ENCODE peak calls at places on chromosomes 3 and 15, in six cellular contexts. One of them, this sample, is unnamed.

GRCh38 chr3:12613250-12613649 is 50.7 kb downstream of the RAF1 start:
- DNase-seq in esophagus muscularis mucosa: no peak
- DNase-seq in A549: no peak
- DNase-seq in uterus: no peak
- DNase-seq in heart left ventricle: no peak
- DNase-seq in spleen: no peak
- DNase-seq in this sample: no peak

GRCh38 chr15:78879517-78880241 is 7.0 kb downstream of the MORF4L1 start:
- DNase-seq in A549: no peak
- DNase-seq in uterus: no peak
- DNase-seq in heart left ventricle: no peak
- DNase-seq in spleen: no peak
- DNase-seq in esophagus muscularis mucosa: no peak
- DNase-seq in this sample: no peak

GRCh38 chr3:53579636-53580035 is 85.2 kb downstream of the CACNA1D start:
- DNase-seq in spleen: no peak
- DNase-seq in esophagus muscularis mucosa: peak
- DNase-seq in A549: no peak
- DNase-seq in uterus: no peak
- DNase-seq in heart left ventricle: no peak
- DNase-seq in this sample: no peak

GRCh38 chr15:99017322-99017701 is 9.7 kb upstream of the PGPEP1L start:
- DNase-seq in esophagus muscularis mucosa: peak
- DNase-seq in uterus: no peak
- DNase-seq in heart left ventricle: no peak
- DNase-seq in spleen: no peak
- DNase-seq in A549: no peak
- DNase-seq in this sample: no peak

GRCh38 chr3:185825639-185826481 is 1.0 kb upstream of the IGF2BP2 start:
- DNase-seq in uterus: peak
- DNase-seq in spleen: peak
- DNase-seq in esophagus muscularis mucosa: no peak
- DNase-seq in A549: peak
- DNase-seq in heart left ventricle: peak
- DNase-seq in this sample: peak

GRCh38 chr3:175526609-175527280 is 667.6 kb downstream of the NAALADL2 start:
- DNase-seq in uterus: no peak
- DNase-seq in A549: no peak
- DNase-seq in heart left ventricle: no peak
- DNase-seq in esophagus muscularis mucosa: no peak
- DNase-seq in spleen: no peak
- DNase-seq in this sample: no peak

GRCh38 chr3:118267588-118267987 is 767.1 kb downstream of the IGSF11 start:
- DNase-seq in uterus: no peak
- DNase-seq in esophagus muscularis mucosa: no peak
- DNase-seq in heart left ventricle: no peak
- DNase-seq in spleen: no peak
- DNase-seq in A549: no peak
- DNase-seq in this sample: no peak

GRCh38 chr3:120559228-120560061 is 36.7 kb upstream of the NDUFB4 start:
- DNase-seq in A549: no peak
- DNase-seq in spleen: peak
- DNase-seq in heart left ventricle: peak
- DNase-seq in esophagus muscularis mucosa: no peak
- DNase-seq in uterus: peak
- DNase-seq in this sample: peak

GRCh38 chr3:77546246-77546645 is 506.3 kb downstream of the ROBO2 start:
- DNase-seq in A549: no peak
- DNase-seq in esophagus muscularis mucosa: no peak
- DNase-seq in heart left ventricle: no peak
- DNase-seq in uterus: no peak
- DNase-seq in spleen: no peak
- DNase-seq in this sample: no peak

GRCh38 chr3:125129512-125129962 is 73.7 kb upstream of the HEG1 start:
- DNase-seq in spleen: no peak
- DNase-seq in A549: no peak
- DNase-seq in heart left ventricle: no peak
- DNase-seq in esophagus muscularis mucosa: peak
- DNase-seq in uterus: peak
- DNase-seq in this sample: peak

GRCh38 chr3:69407908-69408307 is 22.0 kb upstream of the FRMD4B start:
- DNase-seq in esophagus muscularis mucosa: no peak
- DNase-seq in A549: no peak
- DNase-seq in heart left ventricle: no peak
- DNase-seq in spleen: no peak
- DNase-seq in uterus: no peak
- DNase-seq in this sample: no peak

GRCh38 chr15:86876387-86876786 is 796.7 kb downstream of the AGBL1 start:
- DNase-seq in esophagus muscularis mucosa: no peak
- DNase-seq in spleen: no peak
- DNase-seq in heart left ventricle: no peak
- DNase-seq in uterus: no peak
- DNase-seq in A549: no peak
- DNase-seq in this sample: no peak

GRCh38 chr3:151460774-151461450 is at the start of gene IGSF10:
- DNase-seq in esophagus muscularis mucosa: no peak
- DNase-seq in A549: peak
- DNase-seq in spleen: peak
- DNase-seq in uterus: no peak
- DNase-seq in heart left ventricle: no peak
- DNase-seq in this sample: no peak

GRCh38 chr3:66986406-66986805 is 11.7 kb upstream of the KBTBD8 start:
- DNase-seq in heart left ventricle: no peak
- DNase-seq in uterus: no peak
- DNase-seq in spleen: no peak
- DNase-seq in A549: no peak
- DNase-seq in esophagus muscularis mucosa: no peak
- DNase-seq in this sample: no peak

GRCh38 chr15:27934782-27935181 is 164.3 kb downstream of the OCA2 start:
- DNase-seq in uterus: no peak
- DNase-seq in A549: no peak
- DNase-seq in esophagus muscularis mucosa: no peak
- DNase-seq in spleen: no peak
- DNase-seq in heart left ventricle: no peak
- DNase-seq in this sample: no peak

GRCh38 chr15:59539799-59540198 is 71.8 kb upstream of the GCNT3 start:
- DNase-seq in A549: no peak
- DNase-seq in heart left ventricle: no peak
- DNase-seq in spleen: no peak
- DNase-seq in uterus: no peak
- DNase-seq in esophagus muscularis mucosa: no peak
- DNase-seq in this sample: no peak

GRCh38 chr15:50009634-50010033 is 109.4 kb downstream of the ATP8B4 start:
- DNase-seq in uterus: no peak
- DNase-seq in spleen: no peak
- DNase-seq in heart left ventricle: no peak
- DNase-seq in A549: no peak
- DNase-seq in esophagus muscularis mucosa: no peak
- DNase-seq in this sample: no peak

GRCh38 chr15:67185621-67186225 is 68.7 kb downstream of the AAGAB start:
- DNase-seq in A549: no peak
- DNase-seq in heart left ventricle: no peak
- DNase-seq in spleen: no peak
- DNase-seq in uterus: no peak
- DNase-seq in esophagus muscularis mucosa: no peak
- DNase-seq in this sample: no peak

GRCh38 chr15:67181221-67181639 is 73.2 kb downstream of the AAGAB start:
- DNase-seq in A549: no peak
- DNase-seq in spleen: no peak
- DNase-seq in uterus: no peak
- DNase-seq in heart left ventricle: no peak
- DNase-seq in esophagus muscularis mucosa: no peak
- DNase-seq in this sample: no peak

GRCh38 chr15:67184208-67184925 is 70.1 kb downstream of the AAGAB start:
- DNase-seq in esophagus muscularis mucosa: no peak
- DNase-seq in spleen: peak
- DNase-seq in uterus: no peak
- DNase-seq in A549: no peak
- DNase-seq in heart left ventricle: no peak
- DNase-seq in this sample: no peak

GRCh38 chr15:67185051-67185450 is 69.4 kb downstream of the AAGAB start:
- DNase-seq in heart left ventricle: no peak
- DNase-seq in A549: no peak
- DNase-seq in esophagus muscularis mucosa: no peak
- DNase-seq in uterus: no peak
- DNase-seq in spleen: peak
- DNase-seq in this sample: no peak

GRCh38 chr15:67183443-67184169 is 70.9 kb downstream of the AAGAB start:
- DNase-seq in heart left ventricle: no peak
- DNase-seq in esophagus muscularis mucosa: no peak
- DNase-seq in spleen: no peak
- DNase-seq in uterus: peak
- DNase-seq in A549: no peak
- DNase-seq in this sample: no peak
- TF ChIP-seq POLR2A in heart left ventricle: no peak
- TF ChIP-seq POLR2A in esophagus muscularis mucosa: no peak
- TF ChIP-seq POLR2A in spleen: no peak
- TF ChIP-seq POLR2A in uterus: no peak
- TF ChIP-seq POLR2A in A549: no peak
- TF ChIP-seq POLR2A in this sample: no peak

GRCh38 chr15:64355559-64356442 is at the start of gene CSNK1G1:
- DNase-seq in A549: peak
- DNase-seq in uterus: peak
- DNase-seq in esophagus muscularis mucosa: peak
- DNase-seq in heart left ventricle: peak
- DNase-seq in spleen: peak
- DNase-seq in this sample: peak
- TF ChIP-seq POLR2A in A549: peak
- TF ChIP-seq POLR2A in uterus: no peak
- TF ChIP-seq POLR2A in esophagus muscularis mucosa: no peak
- TF ChIP-seq POLR2A in heart left ventricle: peak
- TF ChIP-seq POLR2A in spleen: peak
- TF ChIP-seq POLR2A in this sample: peak

GRCh38 chr15:75573643-75574384 is 5.3 kb downstream of the PTPN9 start:
- DNase-seq in spleen: no peak
- DNase-seq in heart left ventricle: no peak
- DNase-seq in esophagus muscularis mucosa: no peak
- DNase-seq in A549: no peak
- DNase-seq in uterus: no peak
- DNase-seq in this sample: no peak

GRCh38 chr15:75583689-75584088 is 4.6 kb upstream of the PTPN9 start:
- DNase-seq in heart left ventricle: peak
- DNase-seq in esophagus muscularis mucosa: no peak
- DNase-seq in spleen: no peak
- DNase-seq in uterus: peak
- DNase-seq in A549: no peak
- DNase-seq in this sample: no peak

GRCh38 chr15:75577401-75578205 is 1.5 kb downstream of the PTPN9 start:
- DNase-seq in spleen: no peak
- DNase-seq in uterus: no peak
- DNase-seq in esophagus muscularis mucosa: no peak
- DNase-seq in heart left ventricle: no peak
- DNase-seq in A549: no peak
- DNase-seq in this sample: no peak

GRCh38 chr15:75578948-75579908 is at the start of gene PTPN9:
- DNase-seq in A549: peak
- DNase-seq in esophagus muscularis mucosa: peak
- DNase-seq in uterus: peak
- DNase-seq in heart left ventricle: peak
- DNase-seq in spleen: peak
- DNase-seq in this sample: peak

GRCh38 chr15:75578206-75578947 is 738 bp downstream of the PTPN9 start:
- DNase-seq in spleen: peak
- DNase-seq in uterus: no peak
- DNase-seq in heart left ventricle: peak
- DNase-seq in esophagus muscularis mucosa: no peak
- DNase-seq in A549: no peak
- DNase-seq in this sample: peak
- TF ChIP-seq POLR2A in spleen: no peak
- TF ChIP-seq POLR2A in uterus: no peak
- TF ChIP-seq POLR2A in heart left ventricle: no peak
- TF ChIP-seq POLR2A in esophagus muscularis mucosa: no peak
- TF ChIP-seq POLR2A in A549: peak
- TF ChIP-seq POLR2A in this sample: peak

GRCh38 chr15:88388702-88389101 is 78.5 kb downstream of the MRPL46 start:
- DNase-seq in spleen: no peak
- DNase-seq in A549: peak
- DNase-seq in heart left ventricle: no peak
- DNase-seq in uterus: no peak
- DNase-seq in esophagus muscularis mucosa: no peak
- DNase-seq in this sample: no peak

GRCh38 chr15:88389120-88389519 is 78.1 kb downstream of the MRPL46 start:
- DNase-seq in A549: no peak
- DNase-seq in uterus: no peak
- DNase-seq in heart left ventricle: no peak
- DNase-seq in esophagus muscularis mucosa: no peak
- DNase-seq in spleen: no peak
- DNase-seq in this sample: no peak

GRCh38 chr15:88383354-88383753 is 83.8 kb downstream of the MRPL46 start:
- DNase-seq in heart left ventricle: peak
- DNase-seq in esophagus muscularis mucosa: no peak
- DNase-seq in uterus: no peak
- DNase-seq in spleen: no peak
- DNase-seq in A549: no peak
- DNase-seq in this sample: no peak

GRCh38 chr15:88382482-88382983 is 84.7 kb downstream of the MRPL46 start:
- DNase-seq in heart left ventricle: no peak
- DNase-seq in uterus: no peak
- DNase-seq in A549: peak
- DNase-seq in esophagus muscularis mucosa: no peak
- DNase-seq in spleen: no peak
- DNase-seq in this sample: no peak

DNA sequence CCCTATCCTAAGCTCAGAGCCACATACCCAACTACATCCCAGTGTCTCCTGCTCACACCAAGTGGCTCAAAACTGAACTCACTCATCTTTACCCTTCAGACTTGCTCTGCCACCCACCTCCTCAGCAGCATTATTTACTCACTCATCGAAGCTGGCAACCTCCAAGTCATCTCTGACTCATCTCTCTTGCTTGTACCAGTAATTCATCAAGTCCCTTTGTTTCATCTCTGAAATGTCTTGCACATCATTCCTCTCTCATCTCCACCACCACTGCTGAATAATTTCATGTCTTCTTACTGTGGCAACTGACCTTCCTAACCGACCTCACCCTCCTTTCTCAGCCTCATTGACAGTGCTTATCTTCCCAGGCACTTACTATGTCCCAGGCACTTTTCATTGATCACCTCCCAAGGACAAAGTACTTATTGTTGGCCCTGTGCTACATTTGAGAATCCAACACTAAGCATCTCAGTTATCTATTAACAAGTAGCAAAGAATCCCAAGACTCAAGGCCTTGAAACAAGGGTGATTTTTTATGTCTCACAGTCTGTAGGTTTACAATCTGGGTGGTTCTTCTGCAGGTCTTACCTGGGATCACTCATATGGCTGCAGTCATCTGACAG is 82.0 kb downstream of the MRPL46 start:
- DNase-seq in spleen: no peak
- DNase-seq in A549: peak
- DNase-seq in esophagus muscularis mucosa: no peak
- DNase-seq in heart left ventricle: no peak
- DNase-seq in uterus: no peak
- DNase-seq in this sample: peak
- TF ChIP-seq POLR2A in spleen: no peak
- TF ChIP-seq POLR2A in A549: no peak
- TF ChIP-seq POLR2A in esophagus muscularis mucosa: no peak
- TF ChIP-seq POLR2A in heart left ventricle: no peak
- TF ChIP-seq POLR2A in uterus: no peak
- TF ChIP-seq POLR2A in this sample: no peak

This sample was measured in H54.